ENCODE peak calls at places on chromosomes 6 and 20, in nine cellular contexts. One of them, this sample, is unnamed.

GRCh38 chr6:135250234-135250633 is 69.1 kb downstream of the MYB start:
- DNase-seq in left ventricle myocardium inferior: no peak
- DNase-seq in Panc1: no peak
- DNase-seq in SK-N-SH: no peak
- DNase-seq in heart right ventricle: no peak
- DNase-seq in endodermal cell: no peak
- DNase-seq in pancreas: no peak
- DNase-seq in prostate gland: no peak
- DNase-seq in IMR-90: no peak
- DNase-seq in this sample: no peak

GRCh38 chr6:131532476-131533108 is 40.4 kb upstream of the ARG1 start:
- DNase-seq in left ventricle myocardium inferior: no peak
- DNase-seq in Panc1: no peak
- DNase-seq in SK-N-SH: no peak
- DNase-seq in heart right ventricle: no peak
- DNase-seq in endodermal cell: no peak
- DNase-seq in pancreas: no peak
- DNase-seq in prostate gland: no peak
- DNase-seq in IMR-90: peak; percentile 4
- DNase-seq in this sample: no peak

GRCh38 chr6:131322121-131322520 is 186.9 kb downstream of the AKAP7 start:
- DNase-seq in left ventricle myocardium inferior: no peak
- DNase-seq in Panc1: no peak
- DNase-seq in SK-N-SH: no peak
- DNase-seq in heart right ventricle: no peak
- DNase-seq in endodermal cell: no peak
- DNase-seq in pancreas: no peak
- DNase-seq in prostate gland: no peak
- DNase-seq in IMR-90: no peak
- DNase-seq in this sample: peak; percentile 48

GRCh38 chr6:150126641-150127291 is 16.1 kb upstream of the PPP1R14C start:
- DNase-seq in left ventricle myocardium inferior: no peak
- DNase-seq in Panc1: no peak
- DNase-seq in SK-N-SH: no peak
- DNase-seq in heart right ventricle: no peak
- DNase-seq in endodermal cell: no peak
- DNase-seq in pancreas: no peak
- DNase-seq in prostate gland: no peak
- DNase-seq in IMR-90: no peak
- DNase-seq in this sample: no peak

GRCh38 chr6:146543211-146543939 is at the start of gene RAB32:
- DNase-seq in left ventricle myocardium inferior: peak; percentile 94
- DNase-seq in Panc1: no peak
- DNase-seq in SK-N-SH: peak; percentile 95
- DNase-seq in heart right ventricle: peak; percentile 94
- DNase-seq in endodermal cell: peak; percentile 95
- DNase-seq in pancreas: peak; percentile 90
- DNase-seq in prostate gland: peak; percentile 85
- DNase-seq in IMR-90: peak; percentile 95
- DNase-seq in this sample: peak; percentile 92

GRCh38 chr6:19845271-19846046 is 8.3 kb downstream of the ID4 start:
- DNase-seq in left ventricle myocardium inferior: no peak
- DNase-seq in Panc1: no peak
- DNase-seq in SK-N-SH: no peak
- DNase-seq in heart right ventricle: no peak
- DNase-seq in endodermal cell: no peak
- DNase-seq in pancreas: no peak
- DNase-seq in prostate gland: no peak
- DNase-seq in IMR-90: peak; percentile 58
- DNase-seq in this sample: no peak

GRCh38 chr6:5295612-5296011 is 34.3 kb downstream of the FARS2 start:
- DNase-seq in left ventricle myocardium inferior: no peak
- DNase-seq in Panc1: no peak
- DNase-seq in SK-N-SH: no peak
- DNase-seq in heart right ventricle: no peak
- DNase-seq in endodermal cell: no peak
- DNase-seq in pancreas: no peak
- DNase-seq in prostate gland: no peak
- DNase-seq in IMR-90: peak; percentile 69
- DNase-seq in this sample: no peak

GRCh38 chr20:50583422-50584150 is 73.4 kb downstream of the PTPN1 start:
- DNase-seq in left ventricle myocardium inferior: no peak
- DNase-seq in Panc1: no peak
- DNase-seq in SK-N-SH: no peak
- DNase-seq in heart right ventricle: no peak
- DNase-seq in endodermal cell: no peak
- DNase-seq in pancreas: no peak
- DNase-seq in prostate gland: no peak
- DNase-seq in IMR-90: no peak
- DNase-seq in this sample: no peak

GRCh38 chr6:125114248-125114858 is 39.2 kb upstream of the TPD52L1 start:
- DNase-seq in left ventricle myocardium inferior: no peak
- DNase-seq in Panc1: no peak
- DNase-seq in SK-N-SH: peak; percentile 30
- DNase-seq in heart right ventricle: no peak
- DNase-seq in endodermal cell: no peak
- DNase-seq in pancreas: peak; percentile 23
- DNase-seq in prostate gland: peak; percentile 44
- DNase-seq in IMR-90: peak; percentile 61
- DNase-seq in this sample: peak; percentile 62

GRCh38 chr6:34374112-34374907 is 18.2 kb downstream of the NUDT3 start:
- DNase-seq in left ventricle myocardium inferior: no peak
- DNase-seq in Panc1: no peak
- DNase-seq in SK-N-SH: no peak
- DNase-seq in heart right ventricle: no peak
- DNase-seq in endodermal cell: no peak
- DNase-seq in pancreas: no peak
- DNase-seq in prostate gland: no peak
- DNase-seq in IMR-90: no peak
- DNase-seq in this sample: no peak
- H3K27ac ChIP-seq in left ventricle myocardium inferior: peak overlapping the region; percentile 1
- H3K27ac ChIP-seq in Panc1: no peak overlapping the region
- H3K27ac ChIP-seq in SK-N-SH: no peak overlapping the region
- H3K27ac ChIP-seq in heart right ventricle: peak overlapping the region; percentile 24
- H3K27ac ChIP-seq in endodermal cell: no peak overlapping the region
- H3K27ac ChIP-seq in pancreas: no peak overlapping the region
- H3K27ac ChIP-seq in prostate gland: no peak overlapping the region
- H3K27ac ChIP-seq in IMR-90: no peak overlapping the region
- H3K27ac ChIP-seq in this sample: no peak overlapping the region

GRCh38 chr20:32436142-32436861 is 78.2 kb downstream of the ASXL1 start:
- DNase-seq in left ventricle myocardium inferior: no peak
- DNase-seq in Panc1: no peak
- DNase-seq in SK-N-SH: peak; percentile 10
- DNase-seq in heart right ventricle: no peak
- DNase-seq in endodermal cell: peak; percentile 17
- DNase-seq in pancreas: no peak
- DNase-seq in prostate gland: no peak
- DNase-seq in IMR-90: no peak
- DNase-seq in this sample: no peak
- H3K36me3 ChIP-seq in left ventricle myocardium inferior: peaks cover 81% of the 10 kb centered on the region
- H3K36me3 ChIP-seq in Panc1: peaks cover 78% of the 10 kb centered on the region
- H3K36me3 ChIP-seq in SK-N-SH: peaks cover 71% of the 10 kb centered on the region
- H3K36me3 ChIP-seq in heart right ventricle: peaks cover 100% of the 10 kb centered on the region
- H3K36me3 ChIP-seq in endodermal cell: peaks cover 86% of the 10 kb centered on the region
- H3K36me3 ChIP-seq in pancreas: peaks cover 3% of the 10 kb centered on the region
- H3K36me3 ChIP-seq in prostate gland: peaks cover 15% of the 10 kb centered on the region
- H3K36me3 ChIP-seq in IMR-90: peaks cover 68% of the 10 kb centered on the region
- H3K36me3 ChIP-seq in this sample: peaks cover 8% of the 10 kb centered on the region

GRCh38 chr6:55578537-55579363 is at the start of gene HMGCLL1:
- DNase-seq in left ventricle myocardium inferior: peak; percentile 58
- DNase-seq in Panc1: no peak
- DNase-seq in SK-N-SH: peak; percentile 74
- DNase-seq in heart right ventricle: peak; percentile 64
- DNase-seq in endodermal cell: peak; percentile 92
- DNase-seq in pancreas: peak; percentile 38
- DNase-seq in prostate gland: no peak
- DNase-seq in IMR-90: no peak
- DNase-seq in this sample: peak; percentile 88
- H3K4me3 ChIP-seq in left ventricle myocardium inferior: peak within 1 kb of the TSS; percentile 67
- H3K4me3 ChIP-seq in Panc1: peak within 1 kb of the TSS; percentile 1
- H3K4me3 ChIP-seq in SK-N-SH: peak within 1 kb of the TSS; percentile 50
- H3K4me3 ChIP-seq in heart right ventricle: peak within 1 kb of the TSS; percentile 59
- H3K4me3 ChIP-seq in endodermal cell: peak within 1 kb of the TSS; percentile 81
- H3K4me3 ChIP-seq in pancreas: peak within 1 kb of the TSS; percentile 26
- H3K4me3 ChIP-seq in prostate gland: peak within 1 kb of the TSS; percentile 33
- H3K4me3 ChIP-seq in IMR-90: peak within 1 kb of the TSS; percentile 12
- H3K4me3 ChIP-seq in this sample: peak within 1 kb of the TSS; percentile 77

GRCh38 chr6:7468382-7469081 is 72.9 kb upstream of the DSP start:
- DNase-seq in left ventricle myocardium inferior: peak; percentile 53
- DNase-seq in Panc1: no peak
- DNase-seq in SK-N-SH: peak; percentile 75
- DNase-seq in heart right ventricle: peak; percentile 66
- DNase-seq in endodermal cell: no peak
- DNase-seq in pancreas: no peak
- DNase-seq in prostate gland: no peak
- DNase-seq in IMR-90: peak; percentile 66
- DNase-seq in this sample: no peak
- H3K27ac ChIP-seq in left ventricle myocardium inferior: peak overlapping the region; percentile 78
- H3K27ac ChIP-seq in Panc1: peak overlapping the region; percentile 30
- H3K27ac ChIP-seq in SK-N-SH: no peak overlapping the region
- H3K27ac ChIP-seq in heart right ventricle: peak overlapping the region; percentile 71
- H3K27ac ChIP-seq in endodermal cell: no peak overlapping the region
- H3K27ac ChIP-seq in pancreas: no peak overlapping the region
- H3K27ac ChIP-seq in prostate gland: no peak overlapping the region
- H3K27ac ChIP-seq in IMR-90: peak overlapping the region; percentile 6
- H3K27ac ChIP-seq in this sample: no peak overlapping the region

DNA sequence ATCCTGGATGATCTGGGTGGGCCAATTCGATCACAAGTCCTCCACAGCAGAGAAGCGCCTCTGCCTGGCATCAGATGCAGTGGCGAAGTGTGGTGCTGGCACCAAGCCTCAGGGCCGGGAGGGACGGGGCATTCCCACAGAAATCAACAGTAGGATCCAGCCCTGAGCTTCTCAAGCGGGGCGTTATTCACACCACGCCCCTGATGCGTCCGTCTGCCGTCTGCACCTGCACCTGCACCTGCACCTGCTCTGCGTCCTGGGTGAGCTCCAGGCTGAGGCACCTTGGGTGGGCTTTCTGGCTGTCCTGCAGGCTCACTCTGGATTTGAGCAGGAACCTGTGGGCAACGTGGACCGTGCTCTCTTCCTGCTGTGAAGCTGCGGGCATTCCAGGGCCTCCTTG is 13.8 kb upstream of the NTSR1 start:
- DNase-seq in left ventricle myocardium inferior: no peak
- DNase-seq in Panc1: no peak
- DNase-seq in SK-N-SH: no peak
- DNase-seq in heart right ventricle: no peak
- DNase-seq in endodermal cell: no peak
- DNase-seq in pancreas: no peak
- DNase-seq in prostate gland: no peak
- DNase-seq in IMR-90: no peak
- DNase-seq in this sample: no peak
- H3K36me3 ChIP-seq in left ventricle myocardium inferior: no peaks in the 10 kb centered on the region
- H3K36me3 ChIP-seq in Panc1: no peaks in the 10 kb centered on the region
- H3K36me3 ChIP-seq in SK-N-SH: no peaks in the 10 kb centered on the region
- H3K36me3 ChIP-seq in heart right ventricle: no peaks in the 10 kb centered on the region
- H3K36me3 ChIP-seq in endodermal cell: no peaks in the 10 kb centered on the region
- H3K36me3 ChIP-seq in pancreas: no peaks in the 10 kb centered on the region
- H3K36me3 ChIP-seq in prostate gland: no peaks in the 10 kb centered on the region
- H3K36me3 ChIP-seq in IMR-90: no peaks in the 10 kb centered on the region
- H3K36me3 ChIP-seq in this sample: no peaks in the 10 kb centered on the region

GRCh38 chr20:38445901-38446425 is 10.8 kb upstream of the SNHG17 start:
- DNase-seq in left ventricle myocardium inferior: no peak
- DNase-seq in Panc1: no peak
- DNase-seq in SK-N-SH: no peak
- DNase-seq in heart right ventricle: no peak
- DNase-seq in endodermal cell: no peak
- DNase-seq in pancreas: no peak
- DNase-seq in prostate gland: no peak
- DNase-seq in IMR-90: no peak
- DNase-seq in this sample: no peak
- H3K4me3 ChIP-seq in left ventricle myocardium inferior: peak overlapping the region; percentile 80
- H3K4me3 ChIP-seq in Panc1: peak overlapping the region; percentile 86
- H3K4me3 ChIP-seq in SK-N-SH: peak overlapping the region; percentile 88
- H3K4me3 ChIP-seq in heart right ventricle: peak overlapping the region; percentile 78
- H3K4me3 ChIP-seq in endodermal cell: peak overlapping the region; percentile 88
- H3K4me3 ChIP-seq in pancreas: peak overlapping the region; percentile 100
- H3K4me3 ChIP-seq in prostate gland: no peak overlapping the region
- H3K4me3 ChIP-seq in IMR-90: peak overlapping the region; percentile 76
- H3K4me3 ChIP-seq in this sample: peak overlapping the region; percentile 96

DNA sequence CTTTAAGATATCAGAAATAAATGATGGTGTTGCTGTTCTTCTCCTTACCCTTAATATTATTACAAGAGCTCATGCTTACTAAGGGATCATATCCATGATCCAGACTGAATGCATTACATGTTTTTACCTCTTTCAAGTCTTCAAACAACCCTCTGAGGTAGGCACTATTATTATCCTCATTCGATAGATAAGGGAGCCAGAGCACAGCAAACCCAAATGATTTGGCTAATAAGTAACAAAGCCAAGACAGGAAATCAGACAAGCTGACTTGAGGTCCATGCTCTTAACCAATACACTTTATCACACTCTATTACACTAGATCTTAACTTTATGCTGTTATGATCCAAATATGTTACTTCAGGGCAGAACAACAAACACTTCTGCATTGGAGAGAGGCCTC is 145.9 kb downstream of the RALGAPA2 start:
- DNase-seq in left ventricle myocardium inferior: no peak
- DNase-seq in Panc1: no peak
- DNase-seq in SK-N-SH: no peak
- DNase-seq in heart right ventricle: no peak
- DNase-seq in endodermal cell: no peak
- DNase-seq in pancreas: no peak
- DNase-seq in prostate gland: no peak
- DNase-seq in IMR-90: no peak
- DNase-seq in this sample: no peak
- H3K27ac ChIP-seq in left ventricle myocardium inferior: no peak overlapping the region
- H3K27ac ChIP-seq in Panc1: no peak overlapping the region
- H3K27ac ChIP-seq in SK-N-SH: no peak overlapping the region
- H3K27ac ChIP-seq in heart right ventricle: no peak overlapping the region
- H3K27ac ChIP-seq in endodermal cell: no peak overlapping the region
- H3K27ac ChIP-seq in pancreas: no peak overlapping the region
- H3K27ac ChIP-seq in prostate gland: no peak overlapping the region
- H3K27ac ChIP-seq in IMR-90: no peak overlapping the region
- H3K27ac ChIP-seq in this sample: no peak overlapping the region

GRCh38 chr6:122461885-122462284 is 9.7 kb downstream of the SERINC1 start:
- DNase-seq in left ventricle myocardium inferior: no peak
- DNase-seq in Panc1: no peak
- DNase-seq in SK-N-SH: no peak
- DNase-seq in heart right ventricle: no peak
- DNase-seq in endodermal cell: no peak
- DNase-seq in pancreas: no peak
- DNase-seq in prostate gland: no peak
- DNase-seq in IMR-90: no peak
- DNase-seq in this sample: no peak

GRCh38 chr6:122459240-122459639 is 12.4 kb downstream of the SERINC1 start:
- DNase-seq in left ventricle myocardium inferior: no peak
- DNase-seq in Panc1: no peak
- DNase-seq in SK-N-SH: no peak
- DNase-seq in heart right ventricle: no peak
- DNase-seq in endodermal cell: no peak
- DNase-seq in pancreas: no peak
- DNase-seq in prostate gland: no peak
- DNase-seq in IMR-90: peak; percentile 22
- DNase-seq in this sample: no peak

GRCh38 chr6:122454673-122455072 is 16.9 kb downstream of the SERINC1 start:
- DNase-seq in left ventricle myocardium inferior: no peak
- DNase-seq in Panc1: no peak
- DNase-seq in SK-N-SH: no peak
- DNase-seq in heart right ventricle: no peak
- DNase-seq in endodermal cell: no peak
- DNase-seq in pancreas: no peak
- DNase-seq in prostate gland: no peak
- DNase-seq in IMR-90: no peak
- DNase-seq in this sample: no peak

GRCh38 chr6:122452509-122452908 is 19.1 kb downstream of the SERINC1 start:
- DNase-seq in left ventricle myocardium inferior: no peak
- DNase-seq in Panc1: no peak
- DNase-seq in SK-N-SH: no peak
- DNase-seq in heart right ventricle: no peak
- DNase-seq in endodermal cell: no peak
- DNase-seq in pancreas: no peak
- DNase-seq in prostate gland: no peak
- DNase-seq in IMR-90: no peak
- DNase-seq in this sample: peak; percentile 56

GRCh38 chr6:122458087-122458486 is 13.5 kb downstream of the SERINC1 start:
- DNase-seq in left ventricle myocardium inferior: no peak
- DNase-seq in Panc1: no peak
- DNase-seq in SK-N-SH: no peak
- DNase-seq in heart right ventricle: no peak
- DNase-seq in endodermal cell: no peak
- DNase-seq in pancreas: no peak
- DNase-seq in prostate gland: no peak
- DNase-seq in IMR-90: no peak
- DNase-seq in this sample: no peak
- H3K36me3 ChIP-seq in left ventricle myocardium inferior: peaks cover 51% of the 10 kb centered on the region
- H3K36me3 ChIP-seq in Panc1: peaks cover 18% of the 10 kb centered on the region
- H3K36me3 ChIP-seq in SK-N-SH: peaks cover 53% of the 10 kb centered on the region
- H3K36me3 ChIP-seq in heart right ventricle: peaks cover 53% of the 10 kb centered on the region
- H3K36me3 ChIP-seq in endodermal cell: peaks cover 45% of the 10 kb centered on the region
- H3K36me3 ChIP-seq in pancreas: no peaks in the 10 kb centered on the region
- H3K36me3 ChIP-seq in prostate gland: no peaks in the 10 kb centered on the region
- H3K36me3 ChIP-seq in IMR-90: peaks cover 14% of the 10 kb centered on the region
- H3K36me3 ChIP-seq in this sample: no peaks in the 10 kb centered on the region